ENCODE peak calls at places on chromosomes 1 and 21, in eight cellular contexts. M is H54; P is ecto neural progenitor cell; O is Ammon's horn; B is LNCaP clone FGC; W is activated CD4-positive, alpha-beta T cell treated with anti-CD3 and anti-CD28 coated beads for 24 hours; J is NCI-H1436; N is astrocyte of the spinal cord. T is an unnamed sample.

GRCh38 chr1:224592636-224593579 is 23.2 kb upstream of the CNIH3 start:
- DNase-seq in P (no peak), N (peak), M (peak), J (no peak), O (peak), B (no peak), W (no peak), T (no peak)

GRCh38 chr1:34970220-34970735 is 14.9 kb downstream of the TMEM35B start:
- DNase-seq in J (no peak), P (no peak), O (no peak), N (no peak), B (no peak), W (no peak), M (no peak), T (no peak)

GRCh38 chr1:77725706-77726105 is 33.9 kb downstream of the USP33 start:
- DNase-seq in J (no peak), P (no peak), M (no peak), B (no peak), W (no peak), N (no peak), O (no peak), T (no peak)

GRCh38 chr1:229254910-229255541 is 15.9 kb upstream of the RAB4A start:
- DNase-seq in M (no peak), B (no peak), P (no peak), N (no peak), J (peak), O (peak), W (no peak), T (no peak)

GRCh38 chr21:26307640-26308039 is 137.1 kb upstream of the APP start:
- DNase-seq in P (no peak), J (no peak), W (no peak), N (no peak), M (no peak), B (no peak), O (no peak), T (no peak)

GRCh38 chr1:78830321-78830720 is 176.2 kb downstream of the ADGRL4 start:
- DNase-seq in M (no peak), N (no peak), B (no peak), W (no peak), J (no peak), P (no peak), O (no peak), T (no peak)

GRCh38 chr1:6547301-6547700 is 7.0 kb downstream of the NOL9 start:
- DNase-seq in N (peak), W (no peak), B (no peak), J (no peak), P (no peak), O (no peak), M (no peak), T (no peak)

GRCh38 chr1:78839704-78840277 is 166.7 kb downstream of the ADGRL4 start:
- DNase-seq in N (peak), B (peak), J (peak), W (peak), O (peak), M (no peak), P (no peak), T (peak)

GRCh38 chr1:44327679-44328491 is 27.2 kb downstream of the ERI3 start:
- DNase-seq in N (peak), M (peak), W (no peak), O (peak), B (peak), J (no peak), P (no peak), T (peak)

T was measured in tibial artery.